ENCODE peak calls at places on chromosomes 4 and X, in five cellular contexts. N is K562, E is HepG2, H is SK-N-SH, U is HCT116. Z is an unnamed sample.

GRCh38 chr4:68272860-68273259 is 27.4 kb upstream of the TMPRSS11B start:
- DNase-seq in H (no peak), E (no peak), N (no peak), U (no peak), Z (no peak)

GRCh38 chr4:37441231-37442061 is 196.9 kb downstream of the NWD2 start:
- DNase-seq in H (no peak), U (peak; percentile 84), N (no peak), E (peak; percentile 74), Z (no peak)

GRCh38 chr4:101304916-101305315 is 42.4 kb downstream of the PPP3CA start:
- DNase-seq in E (peak; percentile 16), H (peak; percentile 33), N (no peak), U (no peak), Z (no peak)

GRCh38 chr4:8545439-8545765 is 34.8 kb upstream of the GPR78 start:
- DNase-seq in H (peak; percentile 9), U (no peak), N (no peak), E (no peak), Z (no peak)

GRCh38 chrX:9327747-9328145 is 137.1 kb upstream of the TBL1X start:
- DNase-seq in U (no peak), N (no peak), H (no peak), E (no peak), Z (no peak)

GRCh38 chr4:72218953-72219352 is 187.2 kb downstream of the NPFFR2 start:
- DNase-seq in H (no peak), N (no peak), E (no peak), U (no peak), Z (no peak)

GRCh38 chr4:124738994-124739393 is 26.5 kb upstream of the ANKRD50 start:
- DNase-seq in E (no peak), H (no peak), U (no peak), N (no peak), Z (no peak)

GRCh38 chr4:188986271-188986689 is 847.0 kb downstream of the TRIML1 start:
- DNase-seq in N (no peak), E (peak; percentile 1), H (no peak), U (no peak), Z (peak; percentile 24)

GRCh38 chrX:140034916-140035315 is 69.6 kb upstream of the CXorf66 start:
- DNase-seq in E (no peak), H (peak; percentile 2), U (no peak), N (no peak), Z (no peak)

GRCh38 chrX:41516995-41517660 is 70.0 kb downstream of the NYX start:
- DNase-seq in E (no peak), N (no peak), H (no peak), U (no peak), Z (no peak)

GRCh38 chr4:55018521-55018920 is 106.9 kb downstream of the KDR start:
- DNase-seq in H (no peak), E (no peak), U (no peak), N (no peak), Z (no peak)

GRCh38 chr4:4415806-4416805 is 29.2 kb downstream of the NSG1 start:
- DNase-seq in U (no peak), N (no peak), H (no peak), E (no peak), Z (no peak)

GRCh38 chr4:7183161-7183560 is 9.2 kb upstream of the SORCS2 start:
- DNase-seq in E (no peak), N (no peak), H (no peak), U (no peak), Z (no peak)

GRCh38 chr4:138898282-138898681 is 117.3 kb upstream of the NOCT start:
- DNase-seq in E (no peak), H (no peak), N (no peak), U (no peak), Z (no peak)
- TF ChIP-seq SIN3A in E (no peak), H (no peak), N (no peak), U (no peak), Z (no peak)

DNA sequence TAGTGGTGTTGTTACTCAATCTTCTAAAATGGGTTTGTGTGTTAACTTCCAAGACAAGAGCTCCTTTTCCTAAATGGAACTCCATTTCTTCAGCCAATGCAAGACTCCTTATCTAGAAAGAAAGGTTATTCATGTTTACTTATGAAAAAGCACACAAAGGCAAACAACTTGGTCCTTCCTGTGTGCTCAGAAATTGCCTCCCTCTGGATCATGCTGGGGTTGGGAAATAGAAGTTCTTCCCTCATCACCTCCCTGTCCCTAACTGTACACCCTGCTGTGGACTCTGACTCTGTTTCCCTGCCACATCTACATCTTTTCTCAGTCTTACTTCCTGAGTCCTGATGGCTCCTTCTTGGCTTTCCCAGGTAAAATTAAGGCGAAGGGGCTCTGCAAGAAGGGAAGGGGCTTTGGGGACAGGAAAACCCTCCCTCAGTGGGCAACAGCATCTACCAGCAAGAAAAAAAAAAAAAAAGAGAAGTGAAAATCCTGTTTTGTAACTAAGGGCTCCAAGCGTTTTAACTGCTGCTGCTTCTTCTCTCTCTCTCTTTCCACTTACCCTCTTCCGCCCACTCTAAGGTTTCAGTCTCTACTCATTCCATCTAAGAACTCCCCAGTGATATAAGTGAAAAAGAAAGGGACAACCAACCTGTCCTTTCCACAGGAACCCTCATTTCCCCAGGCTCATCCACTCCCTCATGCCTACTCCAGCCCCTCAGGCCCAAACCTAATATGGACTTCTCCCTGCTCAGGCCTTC is 19.9 kb upstream of the TASL start:
- DNase-seq in N (no peak), H (no peak), U (no peak), E (no peak), Z (no peak)
- H3K27ac ChIP-seq in N (no peak overlapping the region), H (no peak overlapping the region), U (no peak overlapping the region), E (no peak overlapping the region), Z (no peak overlapping the region)

DNA sequence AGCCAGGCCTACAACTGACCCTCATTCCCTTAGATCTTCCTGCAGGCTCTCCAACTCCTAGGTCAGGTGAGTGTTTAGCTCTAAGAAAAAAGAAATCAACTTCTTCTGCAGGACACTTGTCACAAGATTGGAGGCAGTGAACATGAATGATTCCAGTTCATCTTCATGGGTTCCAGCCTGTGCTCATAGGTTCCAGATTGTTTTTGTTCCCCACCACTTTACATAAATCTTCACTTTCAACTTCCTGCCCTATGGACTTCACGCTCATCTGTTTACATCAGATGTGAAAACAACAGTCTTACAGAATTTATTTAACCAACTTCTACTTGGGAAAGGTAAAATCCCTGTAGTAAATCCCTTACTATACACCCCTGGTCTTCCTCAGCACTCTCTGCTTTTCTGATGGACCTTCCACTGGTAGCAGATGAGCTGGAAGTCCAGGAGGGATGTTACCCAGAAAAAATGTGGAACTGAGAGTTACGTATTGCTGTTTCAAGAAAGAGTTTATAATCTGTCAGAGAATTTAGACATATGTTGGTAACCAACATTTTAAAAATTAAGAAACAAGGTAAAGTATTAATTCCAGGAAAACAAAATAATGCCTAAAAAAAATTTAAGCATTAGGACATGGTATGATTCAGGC is 62.4 kb downstream of the ANAPC10 start:
- DNase-seq in E (no peak), U (no peak), N (no peak), H (no peak), Z (no peak)
- TF ChIP-seq SIN3A in E (no peak), U (no peak), N (no peak), H (no peak), Z (no peak)

GRCh38 chrX:51361251-51361650 is 28.6 kb downstream of the NUDT10 start:
- DNase-seq in N (no peak), U (no peak), H (no peak), E (no peak), Z (no peak)
- H3K27ac ChIP-seq in N (no peak overlapping the region), U (no peak overlapping the region), H (no peak overlapping the region), E (no peak overlapping the region), Z (no peak overlapping the region)

Z was measured in Panc1.